ENCODE peak calls at places on chromosomes 4 and X, in four cellular contexts. A is mammary epithelial cell; O is astrocyte of the spinal cord; H is CD4-positive, alpha-beta memory T cell. X is an unnamed sample.

GRCh38 chr4:148057425-148058020 is 325.6 kb downstream of the ARHGAP10 start:
- DNase-seq in A (no peak), O (no peak), H (no peak), X (no peak)

GRCh38 chrX:57137481-57137880 is 284 bp upstream of the SPIN2A start:
- DNase-seq in A (no peak), O (peak), H (no peak), X (no peak)

GRCh38 chrX:80751456-80751855 is 58.2 kb downstream of the BRWD3 start:
- DNase-seq in A (peak), O (no peak), H (no peak), X (no peak)

GRCh38 chr4:8340721-8341680 is 71.4 kb downstream of the HTRA3 start:
- DNase-seq in A (no peak), O (no peak), H (no peak), X (peak)

GRCh38 chr4:26573389-26573794 is 10.5 kb upstream of the TBC1D19 start:
- DNase-seq in A (no peak), O (peak), H (no peak), X (no peak)

GRCh38 chrX:46722742-46723568 is 36.0 kb downstream of the SLC9A7 start:
- DNase-seq in A (peak), O (no peak), H (no peak), X (no peak)

GRCh38 chr4:6346373-6347110 is 76.9 kb downstream of the WFS1 start:
- DNase-seq in A (no peak), O (no peak), H (no peak), X (no peak)

GRCh38 chr4:14100349-14100748 is 472.8 kb upstream of the BOD1L1 start:
- DNase-seq in A (no peak), O (no peak), H (no peak), X (no peak)

GRCh38 chrX:1385251-1385794 is 6.6 kb downstream of the SLC25A6 start:
- DNase-seq in A (no peak), O (no peak), H (no peak), X (no peak)

GRCh38 chrX:22526339-22526738 is 253.6 kb downstream of the CBLL2 start:
- DNase-seq in A (peak), O (peak), H (no peak), X (no peak)

GRCh38 chr4:155009288-155009687 is 199.1 kb upstream of the NPY2R start:
- DNase-seq in A (no peak), O (no peak), H (no peak), X (no peak)

GRCh38 chrX:8724176-8724757 is 7.7 kb downstream of the ANOS1 start:
- DNase-seq in A (no peak), O (no peak), H (no peak), X (no peak)

GRCh38 chrX:115255003-115255402 is 21.1 kb upstream of the LRCH2 start:
- DNase-seq in A (no peak), O (no peak), H (no peak), X (no peak)

GRCh38 chrX:133402042-133402453 is 13.2 kb downstream of the GPC4 start:
- DNase-seq in A (peak), O (peak), H (no peak), X (no peak)

GRCh38 chr4:100590308-100590707 is 72.5 kb upstream of the EMCN start:
- DNase-seq in A (peak), O (no peak), H (no peak), X (no peak)

GRCh38 chr4:80138556-80139538 is 58.5 kb upstream of the PRDM8 start:
- DNase-seq in A (peak), O (peak), H (peak), X (no peak)

GRCh38 chrX:56029188-56029587 is 203.0 kb upstream of the KLF8 start:
- DNase-seq in A (no peak), O (no peak), H (no peak), X (no peak)

GRCh38 chr4:151313306-151314028 is 11.9 kb downstream of the SH3D19 start:
- DNase-seq in A (no peak), O (no peak), H (no peak), X (no peak)

GRCh38 chrX:120253784-120254183 is 3.2 kb downstream of the ZBTB33 start:
- DNase-seq in A (no peak), O (no peak), H (no peak), X (no peak)

GRCh38 chr4:121148621-121149020 is 15.5 kb downstream of the TNIP3 start:
- DNase-seq in A (no peak), O (no peak), H (no peak), X (no peak)

GRCh38 chr4:20020049-20020448 is 231.7 kb upstream of the SLIT2 start:
- DNase-seq in A (no peak), O (no peak), H (no peak), X (no peak)

GRCh38 chr4:2390780-2391490 is 27.5 kb downstream of the ZFYVE28 start:
- DNase-seq in A (no peak), O (no peak), H (no peak), X (no peak)

GRCh38 chr4:2795558-2796260 is 2.8 kb downstream of the SH3BP2 start:
- DNase-seq in A (no peak), O (no peak), H (no peak), X (peak)

GRCh38 chr4:60657802-60658201 is 542.3 kb upstream of the ADGRL3 start:
- DNase-seq in A (no peak), O (peak), H (no peak), X (no peak)

GRCh38 chr4:188960411-188961093 is 821.3 kb downstream of the TRIML1 start:
- DNase-seq in A (no peak), O (peak), H (no peak), X (no peak)

GRCh38 chr4:73918058-73918457 is 48.9 kb downstream of the CXCL1 start:
- DNase-seq in A (no peak), O (no peak), H (no peak), X (no peak)

GRCh38 chrX:74389016-74389415 is 32.3 kb upstream of the SLC16A2 start:
- DNase-seq in A (peak), O (no peak), H (no peak), X (no peak)

GRCh38 chr4:107619065-107619464 is 101.0 kb downstream of the PAPSS1 start:
- DNase-seq in A (peak), O (peak), H (no peak), X (no peak)

GRCh38 chr4:61068745-61069144 is 131.4 kb upstream of the ADGRL3 start:
- DNase-seq in A (peak), O (peak), H (no peak), X (peak)

GRCh38 chrX:21738145-21738949 is 19.6 kb downstream of the SMPX start:
- DNase-seq in A (no peak), O (peak), H (no peak), X (no peak)

GRCh38 chr4:101128473-101128872 is 218.9 kb downstream of the PPP3CA start:
- DNase-seq in A (no peak), O (no peak), H (no peak), X (no peak)

GRCh38 chr4:1033840-1034551 is 22.6 kb downstream of the FGFRL1 start:
- DNase-seq in A (no peak), O (peak), H (no peak), X (peak)

GRCh38 chr4:40187386-40187913 is 9.4 kb upstream of the RHOH start:
- DNase-seq in A (no peak), O (no peak), H (no peak), X (no peak)

GRCh38 chr4:103754844-103755243 is 35.1 kb upstream of the TACR3 start:
- DNase-seq in A (peak), O (no peak), H (no peak), X (no peak)

GRCh38 chr4:147453561-147454141 is 27.2 kb upstream of the EDNRA start:
- DNase-seq in A (peak), O (peak), H (no peak), X (no peak)

GRCh38 chr4:3021627-3022026 is 52.7 kb downstream of the HTT-AS start:
- DNase-seq in A (no peak), O (no peak), H (no peak), X (no peak)

GRCh38 chrX:67612231-67612630 is 68.4 kb downstream of the AR start:
- DNase-seq in A (no peak), O (peak), H (no peak), X (no peak)

GRCh38 chr4:2799444-2799911 is 6.6 kb downstream of the SH3BP2 start:
- DNase-seq in A (no peak), O (no peak), H (no peak), X (peak)

GRCh38 chr4:103018391-103019318 is 850 bp downstream of the SLC9B1 start:
- DNase-seq in A (no peak), O (no peak), H (no peak), X (peak)

GRCh38 chrX:97397371-97397770 is 513.7 kb downstream of the RPA4 start:
- DNase-seq in A (no peak), O (peak), H (no peak), X (no peak)

GRCh38 chr4:153116101-153116680 is 88.1 kb upstream of the TRIM2 start:
- DNase-seq in A (no peak), O (no peak), H (peak), X (no peak)
- H3K4me3 ChIP-seq in A (peak), O (no peak), H (peak), X (peak)

DNA sequence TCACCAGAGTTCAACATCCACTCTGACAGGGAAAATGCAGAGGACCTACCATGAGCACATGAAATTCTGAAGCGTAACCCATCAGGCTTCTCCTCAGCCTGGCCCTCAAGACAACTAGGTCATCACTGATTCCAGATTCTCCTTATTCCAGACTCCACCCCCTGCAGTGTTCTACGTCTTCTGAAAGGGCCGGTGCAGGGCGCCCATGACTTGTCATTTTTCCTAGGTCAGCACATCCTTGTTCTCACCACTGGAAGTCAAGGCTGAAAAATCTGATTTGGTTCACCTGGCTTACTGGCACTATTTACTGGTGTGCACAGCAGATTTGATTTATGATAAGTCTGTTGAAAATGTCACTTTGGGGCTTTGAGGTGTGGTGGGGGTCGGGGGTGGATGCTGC is 140.9 kb upstream of the KLF3 start:
- DNase-seq in A (no peak), O (no peak), H (no peak), X (no peak)
- H3K4me3 ChIP-seq in A (no peak), O (no peak), H (no peak), X (no peak)

DNA sequence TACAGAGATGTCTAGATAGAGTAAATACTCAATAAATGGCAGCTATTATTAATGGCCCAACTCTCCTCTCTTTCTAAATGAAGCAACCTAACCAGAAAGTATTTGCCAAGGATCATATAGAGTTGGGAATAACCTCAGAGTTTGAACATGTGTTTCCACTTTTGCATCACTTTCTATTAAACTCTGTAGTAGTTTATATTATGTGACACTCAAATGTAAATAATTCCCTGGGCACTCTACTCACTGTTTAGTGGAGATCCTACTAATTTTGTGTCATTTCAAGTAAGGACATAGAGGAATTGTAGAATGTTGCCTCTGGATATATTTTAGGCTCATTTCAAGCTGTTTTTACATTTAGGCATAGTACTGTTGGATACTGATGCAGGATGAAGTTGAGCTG is 1367.9 kb downstream of the STIM2 start:
- DNase-seq in A (no peak), O (no peak), H (no peak), X (no peak)
- H3K4me3 ChIP-seq in A (no peak), O (no peak), H (no peak), X (no peak)

GRCh38 chrX:49058794-49059193 is at the start of gene CCDC120:
- DNase-seq in A (peak), O (no peak), H (no peak), X (no peak)
- H3K4me3 ChIP-seq in A (peak), O (no peak), H (no peak), X (no peak)

GRCh38 chr4:127634181-127634580 is 1.4 kb downstream of the INTU start:
- DNase-seq in A (no peak), O (peak), H (no peak), X (no peak)
- H3K4me3 ChIP-seq in A (no peak), O (no peak), H (no peak), X (no peak)

DNA sequence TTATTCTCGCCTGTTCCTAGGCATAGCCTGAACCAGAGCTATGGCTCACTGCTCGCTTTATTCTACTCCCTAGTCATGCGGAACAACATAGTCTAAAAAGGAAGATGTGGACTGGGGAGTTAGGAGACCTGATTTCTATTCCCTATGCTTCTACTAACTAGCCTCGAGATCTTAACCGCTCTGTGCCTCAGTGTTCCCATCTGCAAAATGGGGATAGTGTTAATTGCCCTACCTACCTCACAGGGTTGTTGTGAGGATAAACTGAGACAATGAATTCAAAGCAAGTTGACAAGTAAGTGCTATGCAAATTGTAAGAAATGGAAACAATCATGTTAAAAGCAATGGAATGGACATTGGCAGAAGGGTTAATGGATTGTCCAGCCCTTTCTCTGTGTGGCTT is 102.1 kb downstream of the AKAP4 start:
- DNase-seq in A (no peak), O (no peak), H (no peak), X (no peak)
- H3K4me3 ChIP-seq in A (no peak), O (no peak), H (no peak), X (no peak)

GRCh38 chr4:94701606-94702300 is 56.0 kb upstream of the BMPR1B start:
- DNase-seq in A (no peak), O (no peak), H (no peak), X (no peak)
- H3K4me3 ChIP-seq in A (no peak), O (no peak), H (no peak), X (no peak)

X was measured in heart left ventricle.